ENCODE peak calls at places on chromosomes 16 and 17, in six cellular contexts. L, W, S, F, D and I are unnamed samples. For H3K4me1, the result is how much of the 10 kb centered on the place peaks cover.

GRCh38 chr17:7439462-7440112 is at the start of gene FGF11:
- DNase-seq in L (no peak), W (no peak), S (no peak), F (no peak), D (no peak), I (peak)

GRCh38 chr16:74998481-74999207 is at the start of gene ZNRF1:
- DNase-seq in L (peak), W (peak), S (peak), F (peak), D (no peak), I (peak)

GRCh38 chr16:14502932-14503741 is 126.9 kb downstream of the PARN start:
- DNase-seq in L (no peak), W (no peak), S (no peak), F (peak), D (no peak), I (no peak)

GRCh38 chr17:39138416-39139136 is 12.9 kb downstream of the PLXDC1 start:
- DNase-seq in L (no peak), W (no peak), S (no peak), F (no peak), D (no peak), I (no peak)

GRCh38 chr16:4664538-4665418 is 28.6 kb upstream of the NUDT16L1 start:
- DNase-seq in L (no peak), W (peak), S (peak), F (no peak), D (no peak), I (peak)

GRCh38 chr16:88351521-88352101 is 31.1 kb upstream of the ZNF469 start:
- DNase-seq in L (peak), W (no peak), S (no peak), F (no peak), D (no peak), I (no peak)

GRCh38 chr16:87375426-87376135 is 8.0 kb downstream of the FBXO31 start:
- DNase-seq in L (peak), W (no peak), S (no peak), F (peak), D (no peak), I (no peak)

GRCh38 chr17:61323696-61324539 is 75.7 kb upstream of the TBX2 start:
- DNase-seq in L (no peak), W (no peak), S (no peak), F (peak), D (no peak), I (no peak)

GRCh38 chr17:72166040-72166439 is 45.2 kb downstream of the SOX9 start:
- DNase-seq in L (no peak), W (no peak), S (no peak), F (no peak), D (no peak), I (no peak)

GRCh38 chr16:15682105-15682570 is 32.1 kb downstream of the NDE1 start:
- DNase-seq in L (peak), W (no peak), S (peak), F (peak), D (no peak), I (peak)

GRCh38 chr17:50570516-50570915 is 10.0 kb downstream of the CACNA1G start:
- DNase-seq in L (no peak), W (no peak), S (no peak), F (no peak), D (no peak), I (no peak)

GRCh38 chr17:27570578-27570914 is 60.4 kb upstream of the LGALS9 start:
- DNase-seq in L (no peak), W (no peak), S (no peak), F (no peak), D (no peak), I (no peak)

GRCh38 chr16:26795184-26795583 is 271.5 kb upstream of the C16orf82 start:
- DNase-seq in L (no peak), W (no peak), S (no peak), F (no peak), D (no peak), I (no peak)

GRCh38 chr16:49548571-49548970 is 175.0 kb downstream of the C16orf78 start:
- DNase-seq in L (no peak), W (no peak), S (no peak), F (no peak), D (no peak), I (no peak)

GRCh38 chr17:77223642-77224420 is 83.1 kb downstream of the SEC14L1 start:
- DNase-seq in L (no peak), W (no peak), S (no peak), F (no peak), D (no peak), I (no peak)

GRCh38 chr16:3645504-3646347 is 8.8 kb upstream of the DNASE1 start:
- DNase-seq in L (peak), W (no peak), S (peak), F (peak), D (no peak), I (no peak)

GRCh38 chr17:76442341-76443338 is 10.3 kb downstream of the UBE2O start:
- DNase-seq in L (peak), W (no peak), S (no peak), F (peak), D (no peak), I (no peak)

GRCh38 chr16:46830417-46830901 is 521 bp downstream of the C16orf87 start:
- DNase-seq in L (peak), W (no peak), S (peak), F (no peak), D (no peak), I (peak)

GRCh38 chr17:67813803-67814180 is 11.5 kb upstream of the BPTF start:
- DNase-seq in L (no peak), W (no peak), S (no peak), F (no peak), D (no peak), I (no peak)

GRCh38 chr17:76266244-76266938 is 1.2 kb downstream of the UBALD2 start:
- DNase-seq in L (no peak), W (no peak), S (no peak), F (peak), D (no peak), I (peak)

GRCh38 chr17:8126306-8127066 is 2.6 kb upstream of the HES7 start:
- DNase-seq in L (peak), W (no peak), S (peak), F (peak), D (no peak), I (peak)

GRCh38 chr17:18962494-18962815 is 10.5 kb downstream of the SLC5A10 start:
- DNase-seq in L (peak), W (no peak), S (no peak), F (no peak), D (no peak), I (no peak)

GRCh38 chr17:43351686-43352085 is 47.1 kb upstream of the ARL4D start:
- DNase-seq in L (no peak), W (no peak), S (peak), F (no peak), D (no peak), I (no peak)

GRCh38 chr17:49633762-49634486 is 44.0 kb downstream of the SPOP start:
- DNase-seq in L (no peak), W (no peak), S (no peak), F (no peak), D (no peak), I (no peak)

GRCh38 chr16:56635441-56635967 is 3.0 kb upstream of the MT1A start:
- DNase-seq in L (no peak), W (no peak), S (no peak), F (no peak), D (no peak), I (no peak)

GRCh38 chr17:72472116-72472515 is 351.3 kb downstream of the SOX9 start:
- DNase-seq in L (no peak), W (no peak), S (no peak), F (no peak), D (no peak), I (no peak)

GRCh38 chr17:78991017-78991783 is 11.5 kb upstream of the LGALS3BP start:
- DNase-seq in L (peak), W (no peak), S (no peak), F (no peak), D (no peak), I (no peak)

GRCh38 chr16:22324787-22325597 is 27.8 kb downstream of the POLR3E start:
- DNase-seq in L (no peak), W (no peak), S (no peak), F (no peak), D (no peak), I (no peak)

GRCh38 chr17:31281061-31281460 is 16.0 kb downstream of the OMG start:
- DNase-seq in L (no peak), W (no peak), S (no peak), F (no peak), D (no peak), I (no peak)

GRCh38 chr17:82615084-82616020 is 32.9 kb downstream of the WDR45B start:
- DNase-seq in L (no peak), W (no peak), S (no peak), F (no peak), D (no peak), I (no peak)

GRCh38 chr16:74577882-74578366 is 29.0 kb downstream of the GLG1 start:
- DNase-seq in L (no peak), W (no peak), S (no peak), F (peak), D (no peak), I (no peak)

GRCh38 chr16:85842848-85843247 is 43.4 kb downstream of the COX4I1 start:
- DNase-seq in L (no peak), W (no peak), S (no peak), F (no peak), D (no peak), I (no peak)

GRCh38 chr16:83599789-83600462 is 207.9 kb upstream of the HSBP1 start:
- DNase-seq in L (no peak), W (no peak), S (peak), F (no peak), D (no peak), I (peak)

GRCh38 chr17:41802961-41803682 is 8.6 kb downstream of the P3H4 start:
- DNase-seq in L (no peak), W (no peak), S (no peak), F (no peak), D (no peak), I (no peak)

GRCh38 chr17:66185842-66186241 is 6.1 kb downstream of the CEP112 start:
- DNase-seq in L (no peak), W (no peak), S (no peak), F (no peak), D (no peak), I (no peak)

GRCh38 chr17:58520843-58521430 is 6.5 kb upstream of the MTMR4 start:
- DNase-seq in L (no peak), W (no peak), S (peak), F (peak), D (no peak), I (no peak)

GRCh38 chr16:88681709-88682451 is 4.4 kb downstream of the SNAI3 start:
- DNase-seq in L (peak), W (peak), S (peak), F (peak), D (peak), I (no peak)

GRCh38 chr16:85373741-85374570 is 239.2 kb upstream of the GSE1 start:
- DNase-seq in L (no peak), W (no peak), S (no peak), F (no peak), D (no peak), I (no peak)

GRCh38 chr16:87608400-87608985 is 6.2 kb downstream of the JPH3 start:
- DNase-seq in L (peak), W (no peak), S (peak), F (peak), D (no peak), I (peak)

GRCh38 chr16:20899503-20900298 is 457 bp downstream of the DCUN1D3 start:
- DNase-seq in L (no peak), W (no peak), S (peak), F (no peak), D (no peak), I (no peak)

GRCh38 chr17:29615492-29616299 is 7.0 kb downstream of the CORO6 start:
- DNase-seq in L (peak), W (peak), S (peak), F (peak), D (no peak), I (peak)
- H3K4me1 ChIP-seq in L (under half), W (under half), S (under half), F (under half), D (under half), I (under half)

GRCh38 chr17:48052956-48053757 is 5.0 kb downstream of the NFE2L1 start:
- DNase-seq in L (no peak), W (no peak), S (no peak), F (peak), D (no peak), I (peak)

GRCh38 chr17:48051706-48052486 is 3.7 kb downstream of the NFE2L1 start:
- DNase-seq in L (no peak), W (no peak), S (peak), F (peak), D (no peak), I (peak)

GRCh38 chr17:48055531-48056245 is 7.5 kb downstream of the NFE2L1 start:
- DNase-seq in L (no peak), W (no peak), S (no peak), F (peak), D (no peak), I (no peak)

GRCh38 chr17:48054238-48055185 is 6.4 kb downstream of the NFE2L1 start:
- DNase-seq in L (peak), W (peak), S (no peak), F (peak), D (no peak), I (peak)

GRCh38 chr17:48053758-48054237 is 5.6 kb downstream of the NFE2L1 start:
- DNase-seq in L (no peak), W (no peak), S (no peak), F (no peak), D (no peak), I (no peak)
- H3K4me1 ChIP-seq in L (under half), W (under half), S (under half), F (under half), D (half or more), I (half or more)

GRCh38 chr17:80778716-80779115 is 212.9 kb upstream of the CHMP6 start:
- DNase-seq in L (no peak), W (no peak), S (no peak), F (no peak), D (no peak), I (no peak)
- H3K4me1 ChIP-seq in L (under half), W (under half), S (under half), F (under half), D (under half), I (under half)

DNA sequence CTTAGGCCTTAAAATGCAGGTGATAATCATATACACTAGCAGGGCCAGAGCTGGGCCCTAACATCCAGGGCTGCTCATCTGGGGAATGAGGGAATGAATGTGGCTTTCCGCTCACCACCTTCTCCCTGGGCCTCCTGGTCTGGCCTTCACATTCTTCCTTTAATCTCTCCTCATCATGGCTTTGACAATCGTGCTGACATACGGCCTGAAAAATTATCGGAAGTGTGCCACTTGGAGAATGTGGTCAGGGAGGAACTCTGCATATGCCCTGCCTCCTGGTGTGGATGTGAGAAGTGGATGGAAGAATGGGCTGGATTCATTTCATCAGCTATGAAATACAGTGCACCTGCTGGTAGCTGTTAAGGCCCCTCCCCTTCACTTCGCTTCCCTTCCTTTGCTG is 2.4 kb downstream of the WSCD1 start:
- DNase-seq in L (no peak), W (no peak), S (no peak), F (no peak), D (no peak), I (no peak)
- H3K4me1 ChIP-seq in L (under half), W (under half), S (under half), F (under half), D (under half), I (under half)

GRCh38 chr16:1067629-1068028 is 4.9 kb upstream of the SSTR5 start:
- DNase-seq in L (no peak), W (no peak), S (no peak), F (no peak), D (no peak), I (no peak)

GRCh38 chr16:1065466-1066128 is 7.0 kb upstream of the SSTR5 start:
- DNase-seq in L (no peak), W (no peak), S (no peak), F (no peak), D (no peak), I (no peak)

GRCh38 chr16:1068451-1068850 is 4.1 kb upstream of the SSTR5 start:
- DNase-seq in L (no peak), W (no peak), S (no peak), F (no peak), D (no peak), I (no peak)

GRCh38 chr16:1069154-1069553 is 3.4 kb upstream of the SSTR5 start:
- DNase-seq in L (no peak), W (no peak), S (no peak), F (no peak), D (no peak), I (no peak)

GRCh38 chr16:1066584-1067172 is 5.9 kb upstream of the SSTR5 start:
- DNase-seq in L (no peak), W (no peak), S (no peak), F (no peak), D (no peak), I (no peak)
- H3K4me1 ChIP-seq in L (under half), W (under half), S (under half), F (under half), D (under half), I (under half)